ENCODE peak calls at places on chromosomes 7 and 10, in four cellular contexts. H is mesothelial cell of epicardium, I is SK-N-SH, P is cardiac fibroblast. X is an unnamed sample.

GRCh38 chr7:114823290-114823689 is 98.6 kb upstream of the MDFIC start:
- DNase-seq in H (no peak), P (no peak), I (no peak), X (no peak)

GRCh38 chr10:30915141-30915540 is 116.5 kb downstream of the ZNF438 start:
- DNase-seq in P (peak; percentile 75), I (no peak), H (no peak), X (no peak)

GRCh38 chr7:8434290-8435002 is 1.0 kb downstream of the NXPH1 start:
- DNase-seq in H (peak; percentile 37), I (peak; percentile 88), P (no peak), X (peak; percentile 68)

GRCh38 chr7:123692471-123692877 is 36.8 kb downstream of the LMOD2 start:
- DNase-seq in P (no peak), H (no peak), I (no peak), X (no peak)

GRCh38 chr10:23884671-23885070 is 324.3 kb upstream of the KIAA1217 start:
- DNase-seq in P (no peak), I (no peak), H (no peak), X (no peak)

GRCh38 chr7:94513565-94513860 is 3.9 kb downstream of the CASD1 start:
- DNase-seq in H (no peak), I (no peak), P (peak; percentile 5), X (no peak)

GRCh38 chr10:19745672-19746071 is 70.6 kb upstream of the PLXDC2 start:
- DNase-seq in H (no peak), I (no peak), P (peak; percentile 16), X (no peak)

GRCh38 chr7:18040196-18040595 is 12.6 kb upstream of the PRPS1L1 start:
- DNase-seq in I (no peak), H (no peak), P (peak; percentile 62), X (no peak)

GRCh38 chr10:72667207-72667864 is 24.6 kb upstream of the MCU start:
- DNase-seq in P (no peak), H (no peak), I (no peak), X (no peak)

GRCh38 chr7:64869121-64869725 is 33.9 kb upstream of the ZNF273 start:
- DNase-seq in H (no peak), I (peak; percentile 28), P (no peak), X (no peak)

GRCh38 chr7:92809397-92810241 is 26.8 kb downstream of the CDK6 start:
- DNase-seq in I (no peak), H (no peak), P (peak; percentile 93), X (no peak)

GRCh38 chr7:44761207-44762161 is 12.8 kb downstream of the ZMIZ2 start:
- DNase-seq in H (no peak), I (peak; percentile 95), P (peak; percentile 59), X (no peak)

X was measured in type B pancreatic cell.